ENCODE peak calls at places on chromosomes 5 and 9, in four cellular contexts. E, X, Q and A are unnamed samples. For H3K4me1, the result is how much of the 10 kb centered on the place peaks cover.

GRCh38 chr5:158979749-158980521 is 119.8 kb downstream of the EBF1 start:
- DNase-seq in Q (no peak), E (peak), X (no peak), A (no peak)

GRCh38 chr5:38650540-38651275 is 94.3 kb upstream of the LIFR start:
- DNase-seq in Q (no peak), E (no peak), X (no peak), A (no peak)

GRCh38 chr5:133970325-133970671 is 1.9 kb upstream of the C5orf15 start:
- DNase-seq in E (no peak), X (no peak), Q (no peak), A (no peak)

GRCh38 chr5:24141046-24141445 is 503.7 kb downstream of the CDH10 start:
- DNase-seq in E (no peak), X (no peak), Q (no peak), A (no peak)

GRCh38 chr5:5374034-5374715 is 48.3 kb upstream of the ICE1 start:
- DNase-seq in X (no peak), E (no peak), Q (no peak), A (no peak)

GRCh38 chr5:117089001-117089400 is 514.4 kb upstream of the SEMA6A start:
- DNase-seq in X (no peak), Q (no peak), E (no peak), A (no peak)

GRCh38 chr9:91047993-91048607 is 246.5 kb downstream of the SYK start:
- DNase-seq in Q (no peak), X (no peak), E (no peak), A (no peak)

GRCh38 chr9:121281614-121282291 is 13.8 kb downstream of the GSN start:
- DNase-seq in Q (no peak), X (peak), E (peak), A (peak)

GRCh38 chr9:133726401-133727276 is 11.5 kb downstream of the SARDH start:
- DNase-seq in Q (no peak), E (peak), X (peak), A (peak)

GRCh38 chr5:139847790-139848507 is 52.3 kb downstream of the PSD2 start:
- DNase-seq in E (peak), Q (no peak), X (peak), A (peak)

DNA sequence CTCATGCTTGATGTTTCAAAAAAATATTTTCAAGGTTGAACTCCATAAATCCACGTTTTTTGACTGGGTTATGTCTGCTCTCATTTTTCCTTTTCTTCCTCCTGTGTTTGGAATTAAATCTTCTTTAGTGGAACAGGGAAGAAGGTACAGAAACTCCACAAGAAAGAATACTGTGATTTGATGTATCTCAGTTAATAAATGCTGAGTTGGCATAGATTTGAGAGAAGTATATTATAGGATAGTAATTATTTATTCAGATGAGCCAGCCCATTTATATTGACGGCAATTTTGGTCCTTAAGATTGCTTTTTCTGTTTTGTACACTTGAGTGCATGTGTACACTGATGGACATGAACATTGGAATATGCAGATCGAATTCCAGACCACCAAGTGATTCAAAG is 481.4 kb downstream of the PSAT1 start:
- DNase-seq in X (no peak), E (no peak), Q (no peak), A (no peak)
- H3K27ac ChIP-seq in X (no peak), E (no peak), Q (no peak), A (no peak)

GRCh38 chr9:127450170-127450830 is 906 bp downstream of the RPL12 start:
- DNase-seq in E (no peak), Q (no peak), X (no peak), A (no peak)

GRCh38 chr9:127451681-127452480 is 571 bp downstream of the LRSAM1 start:
- DNase-seq in Q (no peak), E (peak), X (peak), A (peak)

GRCh38 chr9:127450831-127451680 is at the start of the genes LRSAM1 and RPL12:
- DNase-seq in X (peak), E (peak), Q (peak), A (peak)

GRCh38 chr9:127455299-127455992 is 4.1 kb downstream of the LRSAM1 start:
- DNase-seq in E (peak), X (peak), Q (no peak), A (peak)

GRCh38 chr9:127452481-127453092 is 1.3 kb downstream of the LRSAM1 start:
- DNase-seq in Q (no peak), E (no peak), X (peak), A (peak)
- H3K4me3 ChIP-seq in Q (peak), E (peak), X (peak), A (peak)

DNA sequence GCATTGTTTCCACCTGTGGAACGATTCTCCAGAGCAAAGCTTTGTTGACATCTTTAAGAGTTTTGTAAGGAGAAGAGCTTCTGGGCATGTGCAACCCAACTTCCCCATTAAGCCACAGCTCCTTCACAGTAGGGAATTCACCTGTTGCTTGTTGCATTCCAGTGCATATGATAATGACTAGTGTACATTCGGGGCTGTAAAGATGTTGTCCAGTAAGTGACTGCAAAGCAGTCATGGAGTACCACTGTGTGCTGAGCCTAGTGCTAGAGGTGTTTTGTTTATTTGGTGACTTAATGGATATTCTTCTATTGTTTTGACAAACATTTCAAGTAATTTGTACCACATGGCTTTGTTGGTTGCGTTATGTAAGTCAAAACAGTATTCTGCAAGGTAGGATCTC is 12.8 kb downstream of the UGCG start:
- DNase-seq in Q (no peak), E (no peak), X (no peak), A (no peak)
- H3K4me1 ChIP-seq in Q (under half), E (under half), X (under half), A (under half)

DNA sequence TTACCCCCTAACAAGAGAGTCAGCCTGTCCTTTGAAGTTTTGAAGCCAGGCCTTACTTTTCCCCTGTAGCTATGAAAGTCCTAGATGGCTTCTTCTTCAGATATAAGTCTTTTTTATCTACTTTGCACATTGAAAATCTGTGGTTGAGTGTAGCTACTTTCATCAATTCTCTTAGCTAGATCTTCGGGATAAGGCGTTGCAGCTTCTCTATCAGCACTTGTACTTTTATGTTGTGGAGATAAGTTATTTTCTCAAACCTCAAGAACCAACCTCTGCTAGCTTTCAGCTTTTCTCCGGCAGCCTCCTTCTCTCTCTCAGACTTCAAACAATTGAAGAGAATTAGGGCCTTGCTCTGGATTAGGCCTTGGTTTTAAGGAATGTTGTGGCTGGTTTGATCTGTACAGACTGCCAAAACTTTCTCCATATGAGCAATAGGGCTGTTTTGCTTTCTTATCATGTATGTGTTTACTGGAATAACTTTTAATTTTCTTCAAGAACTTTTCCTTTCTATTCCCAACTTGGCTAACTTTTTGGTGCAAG is 21.7 kb downstream of the CATSPER3 start:
- DNase-seq in X (no peak), Q (no peak), E (no peak), A (no peak)
- H3K27ac ChIP-seq in X (no peak), Q (no peak), E (no peak), A (no peak)

GRCh38 chr5:157496847-157497246 is 36.8 kb downstream of the NIPAL4 start:
- DNase-seq in Q (no peak), X (no peak), E (no peak), A (no peak)
- H3K4me3 ChIP-seq in Q (no peak), X (no peak), E (no peak), A (no peak)

GRCh38 chr5:145978672-145979071 is 42.3 kb downstream of the SH3RF2 start:
- DNase-seq in E (no peak), Q (no peak), X (no peak), A (no peak)

GRCh38 chr5:145980718-145981117 is 44.3 kb downstream of the SH3RF2 start:
- DNase-seq in Q (no peak), E (no peak), X (no peak), A (no peak)

GRCh38 chr5:145981612-145982571 is 45.5 kb downstream of the SH3RF2 start:
- DNase-seq in E (no peak), Q (no peak), X (no peak), A (peak)

GRCh38 chr5:145979270-145980223 is 43.2 kb downstream of the SH3RF2 start:
- DNase-seq in Q (no peak), X (no peak), E (no peak), A (no peak)

DNA sequence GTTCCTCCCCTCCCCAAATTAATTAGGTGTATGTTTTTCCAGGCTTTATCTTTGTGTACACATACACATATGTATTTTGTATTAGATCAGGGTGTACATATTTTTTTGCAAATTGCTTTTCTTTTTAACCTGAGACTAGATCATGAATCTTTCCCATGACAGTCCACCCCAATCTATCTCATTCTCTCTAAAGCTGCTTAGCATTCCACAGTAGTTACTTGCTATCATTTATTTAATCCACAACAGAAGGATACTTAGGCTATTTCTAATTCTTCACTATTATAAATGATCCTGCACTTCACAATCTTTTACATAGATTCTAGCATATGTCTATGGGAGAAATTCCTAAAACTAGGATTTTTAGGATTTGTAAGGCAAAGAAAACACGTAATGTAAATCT is 43.9 kb downstream of the SH3RF2 start:
- DNase-seq in X (no peak), Q (no peak), E (no peak), A (no peak)
- H3K4me1 ChIP-seq in X (under half), Q (under half), E (half or more), A (under half)

DNA sequence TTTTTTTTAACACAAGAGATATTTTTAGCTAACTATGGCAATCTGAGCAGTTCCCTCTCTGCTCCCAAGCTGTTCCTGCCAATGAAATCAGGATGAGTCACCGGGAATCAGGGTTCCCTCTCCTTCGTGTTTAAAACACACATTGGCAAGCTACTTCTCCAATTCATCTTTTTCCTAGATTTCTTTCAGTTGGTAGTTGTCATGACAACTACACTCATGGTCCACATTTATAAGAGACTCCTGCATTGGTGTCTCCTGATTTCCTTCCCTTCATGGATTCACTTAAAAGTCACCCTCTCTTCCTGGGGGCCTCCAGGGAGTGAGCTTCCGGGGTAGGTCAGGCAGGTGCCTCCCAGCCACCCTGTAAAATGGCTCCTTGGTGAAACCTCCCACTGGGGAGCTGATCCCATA is 72.3 kb upstream of the NIPAL4 start:
- DNase-seq in Q (no peak), E (peak), X (no peak), A (no peak)
- H3K27ac ChIP-seq in Q (no peak), E (peak), X (no peak), A (no peak)

DNA sequence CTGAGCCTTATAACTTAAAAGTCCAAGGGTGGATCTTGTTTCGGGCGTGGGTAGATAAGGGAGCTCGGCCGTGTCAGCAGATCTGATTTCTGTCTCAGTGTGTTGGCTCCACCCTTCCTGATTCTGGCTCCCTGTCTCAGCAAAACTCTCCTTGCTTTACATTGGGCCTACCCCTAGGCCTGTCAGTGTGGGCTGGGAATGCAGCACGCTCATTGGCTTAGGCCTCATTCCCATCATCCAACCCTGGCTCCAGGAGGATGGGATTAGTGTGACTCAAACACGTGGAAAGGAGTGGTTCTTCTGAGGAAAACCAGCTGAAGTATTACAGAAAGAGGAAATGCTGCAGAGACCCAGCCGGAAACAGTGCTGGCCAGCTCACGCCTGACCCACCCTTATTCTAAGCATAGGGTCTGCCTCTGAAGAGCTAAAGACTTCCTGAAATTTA is 59.9 kb downstream of the ZFAND5 start:
- DNase-seq in X (peak), E (peak), Q (peak), A (peak)
- H3K4me3 ChIP-seq in X (peak), E (peak), Q (no peak), A (peak)